ENCODE peak calls at places on chromosomes 11 and 22, in ten cellular contexts. U, W, E, O, J, B, V, L, D and I are unnamed samples. For H3K9me3, the result is how much of the 10 kb centered on the place peaks cover.

GRCh38 chr11:79078999-79079398 is 361.8 kb downstream of the TENM4 start:
- DNase-seq in U (no peak), W (no peak), E (no peak), O (no peak), J (no peak), B (no peak), V (no peak), L (peak), D (no peak), I (no peak)

GRCh38 chr22:35023692-35024363 is 42.1 kb upstream of the ISX start:
- DNase-seq in U (peak), W (peak), E (peak), O (peak), J (peak), B (no peak), V (peak), L (peak), D (peak), I (peak)

GRCh38 chr22:21985214-21985613 is 2.6 kb upstream of the TOP3B start:
- DNase-seq in U (no peak), W (no peak), E (no peak), O (no peak), J (no peak), B (no peak), V (no peak), L (no peak), D (no peak), I (no peak)

GRCh38 chr11:77130763-77131513 is 2.9 kb downstream of the MYO7A start:
- DNase-seq in U (no peak), W (peak), E (no peak), O (peak), J (peak), B (no peak), V (no peak), L (peak), D (peak), I (peak)

GRCh38 chr22:29994027-29994715 is 86.1 kb upstream of the HORMAD2 start:
- DNase-seq in U (no peak), W (no peak), E (peak), O (no peak), J (no peak), B (no peak), V (no peak), L (no peak), D (no peak), I (no peak)

GRCh38 chr22:21611210-21611977 is 18.4 kb downstream of the YDJC start:
- DNase-seq in U (no peak), W (no peak), E (no peak), O (no peak), J (no peak), B (no peak), V (no peak), L (no peak), D (no peak), I (no peak)

GRCh38 chr11:11626128-11626527 is 4.3 kb upstream of the GALNT18 start:
- DNase-seq in U (no peak), W (no peak), E (no peak), O (no peak), J (no peak), B (no peak), V (no peak), L (no peak), D (no peak), I (no peak)

GRCh38 chr11:11065396-11065795 is 207.5 kb upstream of the ZBED5 start:
- DNase-seq in U (no peak), W (no peak), E (no peak), O (no peak), J (no peak), B (no peak), V (no peak), L (no peak), D (no peak), I (no peak)

GRCh38 chr11:19512621-19513020 is 200.0 kb upstream of the NAV2 start:
- DNase-seq in U (no peak), W (no peak), E (no peak), O (no peak), J (no peak), B (no peak), V (no peak), L (no peak), D (no peak), I (no peak)

GRCh38 chr11:79077684-79078379 is 363.0 kb downstream of the TENM4 start:
- DNase-seq in U (no peak), W (no peak), E (no peak), O (no peak), J (no peak), B (no peak), V (no peak), L (no peak), D (no peak), I (no peak)

GRCh38 chr11:116857316-116857715 is 19.9 kb upstream of the APOA1 start:
- DNase-seq in U (no peak), W (no peak), E (no peak), O (no peak), J (no peak), B (no peak), V (no peak), L (no peak), D (no peak), I (no peak)

GRCh38 chr11:130042093-130042591 is 27.6 kb upstream of the APLP2 start:
- DNase-seq in U (peak), W (no peak), E (peak), O (no peak), J (no peak), B (no peak), V (no peak), L (no peak), D (no peak), I (no peak)

GRCh38 chr22:47629273-47629711 is 866.8 kb downstream of the TBC1D22A start:
- DNase-seq in U (no peak), W (no peak), E (no peak), O (no peak), J (no peak), B (no peak), V (peak), L (no peak), D (peak), I (no peak)
- H3K9me3 ChIP-seq in U (under half), W (under half), E (under half), O (under half), J (under half), B (under half), V (under half), L (under half), D (under half), I (under half)

GRCh38 chr11:72141066-72141465 is 5.5 kb downstream of the FOLR3 start:
- DNase-seq in U (no peak), W (no peak), E (peak), O (no peak), J (no peak), B (no peak), V (no peak), L (no peak), D (no peak), I (no peak)
- H3K27ac ChIP-seq in U (no peak), W (no peak), E (no peak), O (no peak), J (no peak), B (no peak), V (peak), L (no peak), D (no peak), I (no peak)

GRCh38 chr22:48602805-48603518 is 1224.7 kb downstream of the BRD1 start:
- DNase-seq in U (no peak), W (no peak), E (no peak), O (no peak), J (no peak), B (no peak), V (no peak), L (no peak), D (no peak), I (no peak)
- H3K9me3 ChIP-seq in U (under half), W (under half), E (under half), O (under half), J (under half), B (under half), V (under half), L (under half), D (under half), I (under half)

DNA sequence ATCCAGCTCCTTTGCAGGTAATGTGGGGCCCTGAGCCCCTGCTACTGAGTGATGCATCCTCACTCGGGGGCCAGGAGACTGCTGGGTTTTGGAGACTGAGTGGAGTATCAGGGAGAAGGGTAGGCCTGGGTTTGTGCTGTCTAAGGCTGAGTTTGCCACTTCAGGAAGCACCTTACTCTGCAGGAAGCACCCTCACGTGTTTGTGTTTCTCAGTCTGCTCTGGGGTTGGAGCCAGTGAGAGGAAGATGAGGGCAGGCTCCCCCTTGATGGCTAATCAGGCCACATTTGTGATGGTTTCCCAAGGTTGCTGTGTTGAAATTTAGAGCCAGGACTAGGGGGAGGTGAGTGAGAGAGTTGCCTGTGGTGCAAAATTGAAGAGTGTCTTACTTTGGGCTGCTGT is 13.7 kb upstream of the THY1 start:
- DNase-seq in U (no peak), W (no peak), E (no peak), O (no peak), J (no peak), B (no peak), V (no peak), L (no peak), D (no peak), I (no peak)
- H3K27ac ChIP-seq in U (no peak), W (no peak), E (no peak), O (no peak), J (no peak), B (no peak), V (no peak), L (no peak), D (no peak), I (no peak)

DNA sequence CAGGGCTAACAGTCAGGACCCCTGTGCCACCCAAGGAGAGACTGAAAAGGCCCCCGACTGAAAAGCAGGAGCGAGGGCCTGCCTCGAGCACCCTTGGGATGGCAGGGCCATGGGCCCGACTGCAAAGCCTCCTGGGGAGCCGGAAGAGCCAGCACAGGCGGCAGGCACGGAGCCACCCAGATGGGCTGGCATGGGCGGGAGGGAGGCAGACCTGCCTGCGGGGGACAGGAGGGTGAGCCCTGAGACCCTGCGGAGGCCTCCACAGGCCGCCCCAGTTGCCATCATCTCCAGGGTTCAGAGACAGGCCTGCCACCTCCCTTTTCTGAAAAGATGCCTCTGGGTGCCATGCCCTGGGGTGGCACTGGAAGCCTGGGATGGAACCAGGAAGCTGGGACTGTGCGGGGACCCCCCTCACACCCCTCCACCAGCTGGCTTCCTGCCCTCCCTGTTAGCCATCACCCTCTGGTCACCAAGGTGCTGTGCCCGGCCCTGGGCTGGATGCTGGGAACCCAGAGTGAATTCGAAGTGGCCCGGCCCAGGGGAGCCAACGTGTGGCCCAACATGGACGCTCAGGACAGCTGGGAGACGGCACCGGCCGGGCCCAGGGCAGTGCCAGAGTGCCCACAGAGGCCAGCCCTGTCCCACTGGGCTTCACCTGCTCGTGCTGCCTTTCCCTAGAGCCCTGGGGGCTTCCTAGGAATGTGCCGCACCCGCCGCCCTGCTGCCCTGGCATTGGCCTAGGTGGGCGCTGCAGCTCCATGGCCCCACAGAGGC is 13.8 kb downstream of the TSPAN32 start:
- DNase-seq in U (no peak), W (no peak), E (no peak), O (peak), J (no peak), B (no peak), V (no peak), L (no peak), D (peak), I (peak)
- H3K9me3 ChIP-seq in U (under half), W (under half), E (under half), O (under half), J (under half), B (under half), V (under half), L (under half), D (under half), I (under half)

DNA sequence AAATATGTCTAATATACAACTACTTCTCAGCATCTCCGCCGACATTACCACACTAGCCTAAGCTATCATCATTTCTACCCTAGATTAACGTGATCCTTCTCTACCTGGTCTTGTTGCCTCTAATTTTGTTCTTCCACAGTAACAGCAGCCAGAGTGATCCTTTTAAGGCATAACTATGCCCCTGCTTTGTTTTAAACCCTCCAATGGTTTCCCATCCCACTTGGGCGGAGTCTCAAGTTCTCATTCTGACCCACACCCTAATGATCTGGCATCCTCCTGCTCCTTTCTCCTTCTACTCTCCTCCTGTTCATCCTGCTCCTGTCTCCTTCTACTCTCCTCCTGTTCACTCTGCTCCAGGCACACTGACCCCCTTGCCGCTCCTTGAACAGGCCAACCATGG is 31.9 kb upstream of the POU2AF1 start:
- DNase-seq in U (no peak), W (no peak), E (no peak), O (no peak), J (no peak), B (no peak), V (no peak), L (no peak), D (no peak), I (no peak)
- H3K27ac ChIP-seq in U (peak), W (no peak), E (no peak), O (no peak), J (no peak), B (no peak), V (no peak), L (no peak), D (no peak), I (no peak)

GRCh38 chr11:98003606-98004371 is 1017.0 kb upstream of the CNTN5 start:
- DNase-seq in U (no peak), W (no peak), E (no peak), O (no peak), J (no peak), B (no peak), V (no peak), L (no peak), D (no peak), I (no peak)
- H3K9me3 ChIP-seq in U (under half), W (under half), E (under half), O (under half), J (under half), B (under half), V (under half), L (under half), D (under half), I (under half)

DNA sequence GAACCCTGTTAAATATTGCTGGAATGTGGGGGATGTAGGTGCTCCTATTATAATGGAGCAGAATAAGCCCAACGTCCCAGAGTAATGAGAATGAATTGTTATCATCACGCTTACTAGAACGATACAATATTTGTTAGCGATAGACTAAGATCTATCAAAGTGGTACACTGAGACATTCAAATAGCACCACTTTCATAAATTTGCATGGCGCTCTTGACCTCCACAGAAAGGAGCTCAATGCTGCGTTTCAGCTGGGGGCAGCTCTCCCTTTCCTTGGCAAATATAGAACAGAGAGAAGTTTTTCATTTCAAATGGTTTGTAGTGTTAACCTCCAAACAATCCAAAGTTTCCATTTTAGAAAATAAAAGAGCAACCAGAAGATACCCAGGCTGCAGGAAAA is 38.2 kb upstream of the BLID start:
- DNase-seq in U (no peak), W (no peak), E (no peak), O (no peak), J (no peak), B (no peak), V (no peak), L (no peak), D (no peak), I (no peak)
- H3K27ac ChIP-seq in U (no peak), W (no peak), E (peak), O (no peak), J (no peak), B (peak), V (peak), L (no peak), D (no peak), I (no peak)

GRCh38 chr22:33787645-33788456 is 132.4 kb downstream of the LARGE1 start:
- DNase-seq in U (no peak), W (no peak), E (no peak), O (no peak), J (no peak), B (no peak), V (no peak), L (no peak), D (no peak), I (no peak)
- H3K9me3 ChIP-seq in U (under half), W (under half), E (under half), O (under half), J (under half), B (under half), V (under half), L (under half), D (under half), I (under half)

GRCh38 chr22:46087336-46087690 is 63.0 kb upstream of the PPARA start:
- DNase-seq in U (no peak), W (no peak), E (no peak), O (no peak), J (no peak), B (no peak), V (no peak), L (no peak), D (no peak), I (no peak)
- H3K27ac ChIP-seq in U (no peak), W (peak), E (peak), O (peak), J (no peak), B (peak), V (peak), L (peak), D (peak), I (peak)